ENCODE peak calls at places on chromosomes 13 and 19, in seven cellular contexts. One of them, this sample, is unnamed.

GRCh38 chr19:8231073-8231604 is 22.0 kb downstream of the CERS4 start:
- DNase-seq in NCI-H2171 treated with DMSO at 0.1 percent for 48 hours: no peak
- DNase-seq in left ventricle myocardium inferior: no peak
- DNase-seq in fibroblast of the conjunctiva: no peak
- DNase-seq in activated CD4-positive, alpha-beta T cell treated with anti-CD3 and anti-CD28 coated beads, Interleukin-2, amount 10 ng/mL, durations not matched to agents 7 days and 5 days: no peak
- DNase-seq in astrocyte: no peak
- DNase-seq in H54: no peak
- DNase-seq in this sample: no peak

GRCh38 chr13:42379241-42379640 is 107.3 kb downstream of the AKAP11 start:
- DNase-seq in astrocyte: no peak
- DNase-seq in H54: no peak
- DNase-seq in fibroblast of the conjunctiva: no peak
- DNase-seq in left ventricle myocardium inferior: no peak
- DNase-seq in NCI-H2171 treated with DMSO at 0.1 percent for 48 hours: no peak
- DNase-seq in activated CD4-positive, alpha-beta T cell treated with anti-CD3 and anti-CD28 coated beads, Interleukin-2, amount 10 ng/mL, durations not matched to agents 7 days and 5 days: no peak
- DNase-seq in this sample: no peak

GRCh38 chr13:37715606-37716015 is 117.0 kb upstream of the POSTN start:
- DNase-seq in left ventricle myocardium inferior: no peak
- DNase-seq in H54: no peak
- DNase-seq in fibroblast of the conjunctiva: peak; percentile 6
- DNase-seq in activated CD4-positive, alpha-beta T cell treated with anti-CD3 and anti-CD28 coated beads, Interleukin-2, amount 10 ng/mL, durations not matched to agents 7 days and 5 days: no peak
- DNase-seq in NCI-H2171 treated with DMSO at 0.1 percent for 48 hours: no peak
- DNase-seq in astrocyte: peak; percentile 93
- DNase-seq in this sample: peak; percentile 30

GRCh38 chr19:6060600-6061391 is 49.5 kb downstream of the RFX2 start:
- DNase-seq in astrocyte: peak; percentile 87
- DNase-seq in left ventricle myocardium inferior: no peak
- DNase-seq in H54: peak; percentile 63
- DNase-seq in NCI-H2171 treated with DMSO at 0.1 percent for 48 hours: peak; percentile 65
- DNase-seq in fibroblast of the conjunctiva: no peak
- DNase-seq in activated CD4-positive, alpha-beta T cell treated with anti-CD3 and anti-CD28 coated beads, Interleukin-2, amount 10 ng/mL, durations not matched to agents 7 days and 5 days: no peak
- DNase-seq in this sample: no peak

GRCh38 chr19:51123381-51124186 is 1.1 kb upstream of the SIGLEC9 start:
- DNase-seq in H54: no peak
- DNase-seq in astrocyte: no peak
- DNase-seq in NCI-H2171 treated with DMSO at 0.1 percent for 48 hours: no peak
- DNase-seq in left ventricle myocardium inferior: peak; percentile 47
- DNase-seq in activated CD4-positive, alpha-beta T cell treated with anti-CD3 and anti-CD28 coated beads, Interleukin-2, amount 10 ng/mL, durations not matched to agents 7 days and 5 days: peak; percentile 77
- DNase-seq in fibroblast of the conjunctiva: no peak
- DNase-seq in this sample: no peak

GRCh38 chr13:41746259-41746658 is 214.7 kb downstream of the VWA8 start:
- DNase-seq in NCI-H2171 treated with DMSO at 0.1 percent for 48 hours: no peak
- DNase-seq in astrocyte: peak; percentile 81
- DNase-seq in fibroblast of the conjunctiva: peak; percentile 6
- DNase-seq in left ventricle myocardium inferior: no peak
- DNase-seq in H54: no peak
- DNase-seq in activated CD4-positive, alpha-beta T cell treated with anti-CD3 and anti-CD28 coated beads, Interleukin-2, amount 10 ng/mL, durations not matched to agents 7 days and 5 days: no peak
- DNase-seq in this sample: peak; percentile 24

GRCh38 chr13:60012503-60012902 is 151.2 kb downstream of the DIAPH3 start:
- DNase-seq in left ventricle myocardium inferior: no peak
- DNase-seq in NCI-H2171 treated with DMSO at 0.1 percent for 48 hours: no peak
- DNase-seq in astrocyte: no peak
- DNase-seq in activated CD4-positive, alpha-beta T cell treated with anti-CD3 and anti-CD28 coated beads, Interleukin-2, amount 10 ng/mL, durations not matched to agents 7 days and 5 days: no peak
- DNase-seq in fibroblast of the conjunctiva: no peak
- DNase-seq in H54: no peak
- DNase-seq in this sample: no peak

GRCh38 chr13:20231839-20232555 is at the start of gene GJB6:
- DNase-seq in NCI-H2171 treated with DMSO at 0.1 percent for 48 hours: no peak
- DNase-seq in left ventricle myocardium inferior: no peak
- DNase-seq in activated CD4-positive, alpha-beta T cell treated with anti-CD3 and anti-CD28 coated beads, Interleukin-2, amount 10 ng/mL, durations not matched to agents 7 days and 5 days: peak; percentile 27
- DNase-seq in H54: no peak
- DNase-seq in fibroblast of the conjunctiva: no peak
- DNase-seq in astrocyte: no peak
- DNase-seq in this sample: no peak

GRCh38 chr19:45852145-45852750 is 10.7 kb downstream of the SYMPK start:
- DNase-seq in activated CD4-positive, alpha-beta T cell treated with anti-CD3 and anti-CD28 coated beads, Interleukin-2, amount 10 ng/mL, durations not matched to agents 7 days and 5 days: no peak
- DNase-seq in H54: no peak
- DNase-seq in astrocyte: peak; percentile 27
- DNase-seq in left ventricle myocardium inferior: no peak
- DNase-seq in NCI-H2171 treated with DMSO at 0.1 percent for 48 hours: no peak
- DNase-seq in fibroblast of the conjunctiva: no peak
- DNase-seq in this sample: no peak

GRCh38 chr19:2810141-2811091 is 9.3 kb upstream of the ZNF554 start:
- DNase-seq in fibroblast of the conjunctiva: no peak
- DNase-seq in activated CD4-positive, alpha-beta T cell treated with anti-CD3 and anti-CD28 coated beads, Interleukin-2, amount 10 ng/mL, durations not matched to agents 7 days and 5 days: no peak
- DNase-seq in NCI-H2171 treated with DMSO at 0.1 percent for 48 hours: no peak
- DNase-seq in left ventricle myocardium inferior: no peak
- DNase-seq in H54: no peak
- DNase-seq in astrocyte: no peak
- DNase-seq in this sample: no peak

GRCh38 chr19:2722541-2723344 is 1.6 kb upstream of the DIRAS1 start:
- DNase-seq in activated CD4-positive, alpha-beta T cell treated with anti-CD3 and anti-CD28 coated beads, Interleukin-2, amount 10 ng/mL, durations not matched to agents 7 days and 5 days: no peak
- DNase-seq in NCI-H2171 treated with DMSO at 0.1 percent for 48 hours: no peak
- DNase-seq in astrocyte: peak; percentile 67
- DNase-seq in fibroblast of the conjunctiva: peak; percentile 18
- DNase-seq in H54: peak; percentile 100
- DNase-seq in left ventricle myocardium inferior: peak; percentile 73
- DNase-seq in this sample: peak; percentile 29

GRCh38 chr13:20565120-20565736 is 1.7 kb upstream of the IFT88 start:
- DNase-seq in activated CD4-positive, alpha-beta T cell treated with anti-CD3 and anti-CD28 coated beads, Interleukin-2, amount 10 ng/mL, durations not matched to agents 7 days and 5 days: no peak
- DNase-seq in astrocyte: no peak
- DNase-seq in left ventricle myocardium inferior: no peak
- DNase-seq in fibroblast of the conjunctiva: no peak
- DNase-seq in NCI-H2171 treated with DMSO at 0.1 percent for 48 hours: no peak
- DNase-seq in H54: no peak
- DNase-seq in this sample: no peak

GRCh38 chr13:108377646-108378206 is 108.2 kb downstream of the TNFSF13B start:
- DNase-seq in activated CD4-positive, alpha-beta T cell treated with anti-CD3 and anti-CD28 coated beads, Interleukin-2, amount 10 ng/mL, durations not matched to agents 7 days and 5 days: no peak
- DNase-seq in fibroblast of the conjunctiva: no peak
- DNase-seq in left ventricle myocardium inferior: no peak
- DNase-seq in H54: no peak
- DNase-seq in astrocyte: no peak
- DNase-seq in NCI-H2171 treated with DMSO at 0.1 percent for 48 hours: no peak
- DNase-seq in this sample: no peak

GRCh38 chr19:5154129-5154798 is 185.4 kb downstream of the KDM4B start:
- DNase-seq in astrocyte: no peak
- DNase-seq in NCI-H2171 treated with DMSO at 0.1 percent for 48 hours: no peak
- DNase-seq in activated CD4-positive, alpha-beta T cell treated with anti-CD3 and anti-CD28 coated beads, Interleukin-2, amount 10 ng/mL, durations not matched to agents 7 days and 5 days: peak; percentile 53
- DNase-seq in fibroblast of the conjunctiva: no peak
- DNase-seq in left ventricle myocardium inferior: no peak
- DNase-seq in H54: no peak
- DNase-seq in this sample: no peak

GRCh38 chr19:6272411-6272791 is 7.4 kb downstream of the MLLT1 start:
- DNase-seq in activated CD4-positive, alpha-beta T cell treated with anti-CD3 and anti-CD28 coated beads, Interleukin-2, amount 10 ng/mL, durations not matched to agents 7 days and 5 days: no peak
- DNase-seq in NCI-H2171 treated with DMSO at 0.1 percent for 48 hours: no peak
- DNase-seq in astrocyte: no peak
- DNase-seq in fibroblast of the conjunctiva: no peak
- DNase-seq in left ventricle myocardium inferior: no peak
- DNase-seq in H54: no peak
- DNase-seq in this sample: no peak

GRCh38 chr13:98508280-98509074 is 68.4 kb downstream of the STK24 start:
- DNase-seq in activated CD4-positive, alpha-beta T cell treated with anti-CD3 and anti-CD28 coated beads, Interleukin-2, amount 10 ng/mL, durations not matched to agents 7 days and 5 days: no peak
- DNase-seq in left ventricle myocardium inferior: no peak
- DNase-seq in astrocyte: peak; percentile 87
- DNase-seq in fibroblast of the conjunctiva: peak; percentile 86
- DNase-seq in NCI-H2171 treated with DMSO at 0.1 percent for 48 hours: no peak
- DNase-seq in H54: no peak
- DNase-seq in this sample: no peak

GRCh38 chr13:77829963-77830362 is 88.7 kb downstream of the EDNRB start:
- DNase-seq in left ventricle myocardium inferior: no peak
- DNase-seq in activated CD4-positive, alpha-beta T cell treated with anti-CD3 and anti-CD28 coated beads, Interleukin-2, amount 10 ng/mL, durations not matched to agents 7 days and 5 days: no peak
- DNase-seq in NCI-H2171 treated with DMSO at 0.1 percent for 48 hours: no peak
- DNase-seq in astrocyte: no peak
- DNase-seq in H54: no peak
- DNase-seq in fibroblast of the conjunctiva: no peak
- DNase-seq in this sample: no peak

GRCh38 chr19:5775668-5776309 is 8.8 kb downstream of the PRR22 start:
- DNase-seq in astrocyte: peak; percentile 14
- DNase-seq in fibroblast of the conjunctiva: peak; percentile 75
- DNase-seq in H54: no peak
- DNase-seq in activated CD4-positive, alpha-beta T cell treated with anti-CD3 and anti-CD28 coated beads, Interleukin-2, amount 10 ng/mL, durations not matched to agents 7 days and 5 days: no peak
- DNase-seq in left ventricle myocardium inferior: no peak
- DNase-seq in NCI-H2171 treated with DMSO at 0.1 percent for 48 hours: no peak
- DNase-seq in this sample: no peak

This sample was measured in brain pericyte.